ENCODE peak calls at places on chromosomes 12 and 14, in six cellular contexts. W is K562, H is SK-N-SH, G is IMR-90, I is GM12878, R is HepG2. N is an unnamed sample.

GRCh38 chr12:105322070-105322469 is 8.4 kb upstream of the C12orf75 start:
- DNase-seq in W (no peak), H (no peak), G (peak; percentile 39), I (no peak), R (no peak), N (no peak)

GRCh38 chr12:79262938-79263337 is 398.4 kb downstream of the SYT1 start:
- DNase-seq in W (no peak), H (no peak), G (peak; percentile 38), I (no peak), R (no peak), N (no peak)

GRCh38 chr12:57754411-57755193 is at the start of gene MARCHF9:
- DNase-seq in W (peak; percentile 88), H (peak; percentile 87), G (no peak), I (no peak), R (no peak), N (peak; percentile 59)

GRCh38 chr12:92538970-92539749 is 163.6 kb upstream of the PLEKHG7 start:
- DNase-seq in W (peak; percentile 19), H (no peak), G (peak; percentile 80), I (peak; percentile 93), R (no peak), N (peak; percentile 58)

GRCh38 chr14:93105362-93105761 is 10.4 kb downstream of the ITPK1 start:
- DNase-seq in W (no peak), H (no peak), G (peak; percentile 75), I (no peak), R (no peak), N (no peak)

GRCh38 chr14:64095620-64096019 is 198.6 kb downstream of the ESR2 start:
- DNase-seq in W (no peak), H (no peak), G (peak; percentile 52), I (no peak), R (no peak), N (no peak)

GRCh38 chr12:96500686-96501085 is 11.3 kb downstream of the CFAP54 start:
- DNase-seq in W (no peak), H (no peak), G (peak; percentile 40), I (no peak), R (no peak), N (no peak)

GRCh38 chr12:9673404-9674225 is 4.1 kb downstream of the CLEC2D start:
- DNase-seq in W (peak; percentile 64), H (peak; percentile 23), G (peak; percentile 92), I (no peak), R (peak; percentile 14), N (peak; percentile 18)

GRCh38 chr14:105987563-105987962 is 461.2 kb downstream of the TMEM121 start:
- DNase-seq in W (no peak), H (no peak), G (no peak), I (no peak), R (no peak), N (no peak)

GRCh38 chr14:63759454-63759853 is 31.6 kb upstream of the SGPP1 start:
- DNase-seq in W (no peak), H (no peak), G (peak; percentile 7), I (peak; percentile 38), R (no peak), N (no peak)

GRCh38 chr14:89620436-89620835 is 203.4 kb upstream of the FOXN3 start:
- DNase-seq in W (no peak), H (no peak), G (no peak), I (no peak), R (no peak), N (no peak)

GRCh38 chr12:3137268-3137761 is 60.1 kb downstream of the TSPAN9 start:
- DNase-seq in W (no peak), H (peak; percentile 57), G (peak; percentile 51), I (no peak), R (no peak), N (peak; percentile 15)

GRCh38 chr14:71592361-71592760 is 339.9 kb upstream of the RGS6 start:
- DNase-seq in W (no peak), H (no peak), G (no peak), I (no peak), R (no peak), N (no peak)

GRCh38 chr12:103779410-103780092 is 61.5 kb downstream of the NT5DC3 start:
- DNase-seq in W (no peak), H (no peak), G (peak; percentile 8), I (no peak), R (no peak), N (no peak)

GRCh38 chr12:52019123-52019770 is 12.5 kb downstream of the TAMALIN start:
- DNase-seq in W (no peak), H (no peak), G (no peak), I (no peak), R (no peak), N (no peak)

GRCh38 chr12:54941659-54942058 is 42.9 kb downstream of the TESPA1 start:
- DNase-seq in W (no peak), H (no peak), G (no peak), I (no peak), R (no peak), N (no peak)

GRCh38 chr14:58898655-58899316 is 261.0 kb downstream of the DACT1 start:
- DNase-seq in W (no peak), H (no peak), G (peak; percentile 97), I (no peak), R (no peak), N (peak; percentile 64)

GRCh38 chr14:69693145-69693544 is 73.8 kb upstream of the SRSF5 start:
- DNase-seq in W (no peak), H (no peak), G (no peak), I (no peak), R (no peak), N (no peak)

GRCh38 chr12:57613427-57614109 is 2.3 kb downstream of the ARHGEF25 start:
- DNase-seq in W (no peak), H (no peak), G (no peak), I (no peak), R (no peak), N (no peak)

GRCh38 chr12:73221398-73221797 is 949.2 kb downstream of the TRHDE start:
- DNase-seq in W (no peak), H (no peak), G (no peak), I (no peak), R (no peak), N (no peak)

GRCh38 chr12:67430708-67431335 is 161.7 kb downstream of the CAND1 start:
- DNase-seq in W (no peak), H (no peak), G (no peak), I (no peak), R (no peak), N (no peak)

GRCh38 chr12:20314325-20314724 is 54.0 kb upstream of the PDE3A start:
- DNase-seq in W (no peak), H (no peak), G (peak; percentile 21), I (no peak), R (no peak), N (no peak)

GRCh38 chr12:31206038-31206670 is 119.8 kb downstream of the SINHCAF start:
- DNase-seq in W (no peak), H (no peak), G (peak; percentile 41), I (no peak), R (no peak), N (no peak)

GRCh38 chr12:68560823-68561422 is 49.8 kb upstream of the RAP1B start:
- DNase-seq in W (no peak), H (no peak), G (peak; percentile 27), I (no peak), R (no peak), N (no peak)

GRCh38 chr12:15346488-15346887 is 24.2 kb downstream of the PTPRO start:
- DNase-seq in W (no peak), H (no peak), G (no peak), I (no peak), R (no peak), N (no peak)

DNA sequence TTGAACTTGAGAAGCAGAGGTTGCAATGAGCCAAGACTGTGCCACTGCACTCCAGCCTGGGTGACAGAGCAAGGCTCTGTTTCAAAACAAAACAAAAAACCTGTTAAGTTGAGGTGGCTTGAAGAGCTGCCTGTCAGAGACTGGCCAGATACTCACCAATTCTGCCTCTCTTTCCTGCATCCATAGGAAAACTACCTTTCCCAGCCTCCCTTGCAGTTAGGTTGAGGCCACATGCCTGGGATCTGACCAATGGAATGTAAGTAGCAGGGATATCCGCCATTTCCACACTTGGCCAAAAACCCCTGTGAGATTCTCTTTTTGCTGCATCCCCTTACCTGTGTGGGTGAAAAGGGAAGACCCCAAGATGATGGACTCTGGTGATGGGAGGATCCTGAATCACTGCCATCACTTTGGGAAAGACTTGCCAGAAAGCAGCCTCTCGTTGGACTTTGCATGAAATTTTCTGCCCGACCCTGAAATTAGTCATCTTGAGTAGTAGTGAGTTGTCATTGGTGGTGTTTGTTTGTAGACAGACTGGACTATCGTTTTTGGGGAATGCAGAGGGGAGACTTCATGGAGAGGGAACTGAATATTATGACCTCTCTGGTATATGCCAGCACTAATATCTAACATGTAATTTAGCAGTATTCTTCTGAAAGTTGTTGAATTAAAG is 14.0 kb downstream of the GPR68 start:
- DNase-seq in W (no peak), H (no peak), G (peak; percentile 36), I (no peak), R (no peak), N (no peak)
- TF ChIP-seq SMC3 in W (no peak), H (no peak), G (no peak), I (no peak), R (no peak), N (no peak)

GRCh38 chr12:21324551-21324950 is 10.2 kb downstream of the SLCO1A2 start:
- DNase-seq in W (no peak), H (no peak), G (no peak), I (no peak), R (no peak), N (no peak)
- H3K9me3 ChIP-seq in W (no peaks in the 10 kb centered on the region), H (no peaks in the 10 kb centered on the region), G (peaks cover 6% of the 10 kb centered on the region), I (no peaks in the 10 kb centered on the region), R (peaks cover 30% of the 10 kb centered on the region), N (peaks cover 6% of the 10 kb centered on the region)

GRCh38 chr14:75294649-75295033 is 16.0 kb downstream of the FOS start:
- DNase-seq in W (no peak), H (peak; percentile 66), G (no peak), I (no peak), R (no peak), N (peak; percentile 47)
- TF ChIP-seq SMC3 in W (no peak), H (no peak), G (no peak), I (no peak), R (no peak), N (no peak)

GRCh38 chr14:39488600-39488999 is 56.4 kb upstream of the FBXO33 start:
- DNase-seq in W (no peak), H (no peak), G (peak; percentile 12), I (no peak), R (no peak), N (no peak)
- H3K9me3 ChIP-seq in W (no peaks in the 10 kb centered on the region), H (no peaks in the 10 kb centered on the region), G (no peaks in the 10 kb centered on the region), I (no peaks in the 10 kb centered on the region), R (no peaks in the 10 kb centered on the region), N (no peaks in the 10 kb centered on the region)

GRCh38 chr14:104927432-104927816 is 2.7 kb downstream of the PLD4 start:
- DNase-seq in W (peak; percentile 7), H (peak; percentile 36), G (no peak), I (no peak), R (no peak), N (no peak)
- TF ChIP-seq SMC3 in W (no peak), H (no peak), G (no peak), I (no peak), R (no peak), N (no peak)

DNA sequence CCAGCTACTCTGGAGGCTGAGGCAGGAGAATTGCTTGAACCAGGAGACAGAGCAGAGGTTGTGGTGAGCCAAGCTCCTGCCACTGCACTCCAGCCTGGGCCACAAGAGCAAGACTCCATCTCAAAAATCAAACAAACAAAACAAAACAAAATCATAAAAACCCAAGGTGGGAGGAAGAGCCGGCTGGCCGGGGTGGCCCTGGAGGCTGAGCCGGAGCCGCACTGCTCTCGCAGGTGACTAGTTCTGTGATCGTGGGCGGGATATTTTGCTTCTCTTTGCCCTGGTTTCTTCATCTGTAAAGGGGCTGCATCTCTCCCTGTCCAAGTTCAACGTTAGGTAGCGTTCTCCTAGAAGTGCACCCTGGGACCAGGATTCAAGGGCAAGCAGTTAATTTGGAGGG is 73.4 kb downstream of the KIF26A start:
- DNase-seq in W (no peak), H (no peak), G (no peak), I (no peak), R (no peak), N (no peak)
- H3K9me3 ChIP-seq in W (no peaks in the 10 kb centered on the region), H (no peaks in the 10 kb centered on the region), G (peaks cover 57% of the 10 kb centered on the region), I (no peaks in the 10 kb centered on the region), R (no peaks in the 10 kb centered on the region), N (no peaks in the 10 kb centered on the region)